ENCODE peak calls at places on chromosome 2, in eight cellular contexts. B, L, X, C, G, E, N and F are unnamed samples.

GRCh38 chr2:157995117-157995516 is 106.6 kb upstream of the UPP2 start:
- DNase-seq in B (no peak), L (no peak), X (no peak), C (no peak), G (no peak), E (no peak), N (no peak), F (no peak)

GRCh38 chr2:62221141-62221540 is 25.2 kb downstream of the B3GNT2 start:
- DNase-seq in B (no peak), L (no peak), X (no peak), C (no peak), G (no peak), E (no peak), N (no peak), F (no peak)

GRCh38 chr2:182917924-182918323 is 51.5 kb upstream of the FRZB start:
- DNase-seq in B (no peak), L (no peak), X (no peak), C (no peak), G (no peak), E (no peak), N (no peak), F (no peak)

GRCh38 chr2:175518206-175518605 is 336.7 kb upstream of the ATP5MC3 start:
- DNase-seq in B (no peak), L (no peak), X (no peak), C (no peak), G (no peak), E (no peak), N (no peak), F (no peak)

GRCh38 chr2:289362-290089 is 1.6 kb upstream of the ALKAL2 start:
- DNase-seq in B (no peak), L (peak), X (no peak), C (no peak), G (peak), E (no peak), N (peak), F (no peak)

GRCh38 chr2:46967990-46968647 is 52.5 kb upstream of the MCFD2 start:
- DNase-seq in B (no peak), L (peak), X (no peak), C (peak), G (peak), E (peak), N (no peak), F (peak)

GRCh38 chr2:205403244-205403845 is 279.0 kb upstream of the NRP2 start:
- DNase-seq in B (no peak), L (no peak), X (no peak), C (no peak), G (no peak), E (no peak), N (no peak), F (no peak)

GRCh38 chr2:5592906-5593305 is 99.3 kb upstream of the SOX11 start:
- DNase-seq in B (no peak), L (no peak), X (no peak), C (no peak), G (no peak), E (no peak), N (no peak), F (no peak)

GRCh38 chr2:98334439-98335078 is 11.7 kb upstream of the CNGA3 start:
- DNase-seq in B (no peak), L (peak), X (no peak), C (no peak), G (peak), E (no peak), N (peak), F (no peak)

GRCh38 chr2:98768765-98769476 is 38.0 kb upstream of the MGAT4A start:
- DNase-seq in B (no peak), L (peak), X (no peak), C (no peak), G (no peak), E (no peak), N (no peak), F (no peak)

GRCh38 chr2:203534486-203535077 is 519 bp downstream of the RAPH1 start:
- DNase-seq in B (peak), L (peak), X (peak), C (no peak), G (peak), E (peak), N (no peak), F (peak)

GRCh38 chr2:218329027-218329825 is 27.4 kb upstream of the CATIP start:
- DNase-seq in B (no peak), L (no peak), X (peak), C (no peak), G (no peak), E (no peak), N (no peak), F (no peak)

GRCh38 chr2:189782221-189782671 is 1.9 kb downstream of the ORMDL1 start:
- DNase-seq in B (no peak), L (peak), X (peak), C (no peak), G (peak), E (no peak), N (no peak), F (no peak)

GRCh38 chr2:212777020-212777491 is 238.5 kb upstream of the ERBB4 start:
- DNase-seq in B (no peak), L (peak), X (peak), C (no peak), G (peak), E (no peak), N (no peak), F (no peak)

GRCh38 chr2:3200420-3200939 is 177.1 kb downstream of the EIPR1 start:
- DNase-seq in B (no peak), L (no peak), X (no peak), C (no peak), G (no peak), E (no peak), N (no peak), F (no peak)

GRCh38 chr2:68453761-68454360 is 13.2 kb downstream of the FBXO48 start:
- DNase-seq in B (no peak), L (no peak), X (no peak), C (no peak), G (no peak), E (no peak), N (no peak), F (no peak)

GRCh38 chr2:86297382-86298147 is 39.9 kb downstream of the REEP1 start:
- DNase-seq in B (no peak), L (no peak), X (peak), C (no peak), G (peak), E (no peak), N (peak), F (peak)

GRCh38 chr2:11498543-11499034 is 32.6 kb upstream of the E2F6 start:
- DNase-seq in B (no peak), L (peak), X (peak), C (peak), G (no peak), E (peak), N (no peak), F (peak)

GRCh38 chr2:204665244-204665643 is 120.0 kb downstream of the PARD3B start:
- DNase-seq in B (no peak), L (peak), X (no peak), C (no peak), G (peak), E (no peak), N (no peak), F (no peak)

GRCh38 chr2:9767656-9768281 is 75.5 kb upstream of the TAF1B start:
- DNase-seq in B (no peak), L (no peak), X (no peak), C (no peak), G (no peak), E (no peak), N (no peak), F (no peak)

GRCh38 chr2:75064691-75065396 is 106.4 kb downstream of the POLE4 start:
- DNase-seq in B (peak), L (peak), X (peak), C (peak), G (peak), E (no peak), N (peak), F (no peak)

GRCh38 chr2:159875083-159875482 is 77.1 kb upstream of the CD302 start:
- DNase-seq in B (no peak), L (no peak), X (no peak), C (no peak), G (no peak), E (no peak), N (no peak), F (no peak)

GRCh38 chr2:189129971-189130370 is 49.6 kb downstream of the COL5A2 start:
- DNase-seq in B (no peak), L (peak), X (no peak), C (no peak), G (peak), E (no peak), N (no peak), F (no peak)

GRCh38 chr2:165924950-165925349 is 28.6 kb downstream of the TTC21B start:
- DNase-seq in B (no peak), L (no peak), X (no peak), C (no peak), G (no peak), E (no peak), N (no peak), F (no peak)

GRCh38 chr2:193580176-193580950 is 1385.6 kb upstream of the TMEFF2 start:
- DNase-seq in B (no peak), L (peak), X (no peak), C (no peak), G (no peak), E (no peak), N (no peak), F (peak)

GRCh38 chr2:7788736-7789135 is 871.5 kb downstream of the RNF144A start:
- DNase-seq in B (no peak), L (no peak), X (no peak), C (no peak), G (no peak), E (no peak), N (no peak), F (peak)

GRCh38 chr2:217691516-217691915 is 311.3 kb downstream of the TNS1 start:
- DNase-seq in B (no peak), L (no peak), X (no peak), C (no peak), G (no peak), E (no peak), N (no peak), F (no peak)

GRCh38 chr2:56540901-56541300 is 357.1 kb downstream of the CCDC85A start:
- DNase-seq in B (no peak), L (no peak), X (no peak), C (no peak), G (no peak), E (no peak), N (no peak), F (no peak)
- TF ChIP-seq CTCF in B (no peak), L (no peak), X (no peak), C (no peak), G (no peak), E (no peak), N (no peak), F (no peak)

GRCh38 chr2:120576509-120577474 is 158.9 kb upstream of the GLI2 start:
- DNase-seq in B (no peak), L (no peak), X (no peak), C (peak), G (peak), E (no peak), N (no peak), F (peak)
- TF ChIP-seq CTCF in B (no peak), L (no peak), X (no peak), C (no peak), G (no peak), E (no peak), N (no peak), F (no peak)

GRCh38 chr2:65794994-65795393 is 362.6 kb upstream of the SPRED2 start:
- DNase-seq in B (no peak), L (no peak), X (no peak), C (no peak), G (no peak), E (no peak), N (no peak), F (no peak)

GRCh38 chr2:65788556-65788955 is 356.2 kb upstream of the SPRED2 start:
- DNase-seq in B (no peak), L (no peak), X (no peak), C (no peak), G (no peak), E (no peak), N (no peak), F (no peak)

GRCh38 chr2:65789923-65790675 is 357.7 kb upstream of the SPRED2 start:
- DNase-seq in B (no peak), L (no peak), X (no peak), C (no peak), G (no peak), E (no peak), N (no peak), F (no peak)

GRCh38 chr2:65786765-65787164 is 354.4 kb upstream of the SPRED2 start:
- DNase-seq in B (no peak), L (no peak), X (no peak), C (no peak), G (no peak), E (no peak), N (no peak), F (no peak)

GRCh38 chr2:65790676-65790935 is 358.2 kb upstream of the SPRED2 start:
- DNase-seq in B (no peak), L (no peak), X (no peak), C (no peak), G (no peak), E (no peak), N (peak), F (no peak)
- TF ChIP-seq CTCF in B (no peak), L (no peak), X (no peak), C (no peak), G (no peak), E (no peak), N (peak), F (no peak)

GRCh38 chr2:178799305-178799704 is 7.9 kb downstream of the TTN start:
- DNase-seq in B (no peak), L (no peak), X (no peak), C (no peak), G (no peak), E (no peak), N (no peak), F (no peak)

GRCh38 chr2:178800510-178800909 is 6.7 kb downstream of the TTN start:
- DNase-seq in B (no peak), L (no peak), X (no peak), C (no peak), G (no peak), E (no peak), N (no peak), F (no peak)

DNA sequence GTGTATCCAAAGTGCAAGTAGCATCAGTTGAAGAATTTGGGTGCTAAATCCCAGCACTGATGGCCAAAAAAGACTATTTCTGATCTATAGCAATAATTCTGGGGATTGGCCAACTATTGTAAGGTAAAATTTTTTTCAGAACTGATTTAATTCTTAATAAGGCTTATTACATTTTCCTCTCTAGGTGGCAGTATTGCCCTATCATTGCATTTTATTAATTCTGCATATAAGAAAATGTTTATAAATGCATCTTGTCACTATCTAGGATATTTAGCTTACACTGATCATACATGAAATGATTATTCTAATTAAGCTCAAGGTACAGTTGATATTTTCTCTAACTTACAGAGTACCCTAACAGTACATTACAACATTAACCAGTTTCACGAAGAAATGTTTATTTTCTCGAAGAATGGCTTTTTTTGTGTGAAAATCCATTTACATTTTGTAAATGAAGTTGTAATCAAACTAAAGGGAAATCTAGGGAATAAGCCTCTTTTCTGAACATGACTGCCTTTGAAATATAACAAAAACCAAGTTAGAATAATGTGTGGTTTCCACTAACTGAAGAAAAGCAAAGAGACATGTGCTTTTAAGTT is 11.0 kb downstream of the TTN start:
- DNase-seq in B (no peak), L (peak), X (peak), C (no peak), G (peak), E (no peak), N (no peak), F (no peak)
- TF ChIP-seq CTCF in B (peak), L (peak), X (peak), C (peak), G (no peak), E (no peak), N (peak), F (no peak)

GRCh38 chr2:71283131-71283530 is 48.5 kb upstream of the ZNF638 start:
- DNase-seq in B (no peak), L (no peak), X (no peak), C (no peak), G (no peak), E (no peak), N (no peak), F (no peak)

GRCh38 chr2:71281950-71282349 is 49.6 kb upstream of the ZNF638 start:
- DNase-seq in B (no peak), L (no peak), X (no peak), C (no peak), G (peak), E (no peak), N (no peak), F (no peak)

GRCh38 chr2:71285706-71286105 is 45.9 kb upstream of the ZNF638 start:
- DNase-seq in B (no peak), L (no peak), X (no peak), C (no peak), G (no peak), E (no peak), N (no peak), F (no peak)

GRCh38 chr2:71277536-71278103 is 50.7 kb upstream of the PAIP2B start:
- DNase-seq in B (peak), L (peak), X (peak), C (peak), G (peak), E (no peak), N (peak), F (no peak)

GRCh38 chr2:71282493-71282892 is 49.1 kb upstream of the ZNF638 start:
- DNase-seq in B (no peak), L (peak), X (peak), C (no peak), G (peak), E (no peak), N (no peak), F (no peak)
- TF ChIP-seq CTCF in B (no peak), L (no peak), X (peak), C (no peak), G (peak), E (no peak), N (peak), F (no peak)

GRCh38 chr2:122203523-122203922 is 448.1 kb downstream of the TSN start:
- DNase-seq in B (no peak), L (peak), X (no peak), C (no peak), G (peak), E (no peak), N (no peak), F (no peak)
- TF ChIP-seq CTCF in B (no peak), L (no peak), X (no peak), C (no peak), G (peak), E (no peak), N (no peak), F (no peak)

GRCh38 chr2:1864301-1864980 is 120.1 kb upstream of the PXDN start:
- DNase-seq in B (no peak), L (no peak), X (no peak), C (no peak), G (no peak), E (no peak), N (no peak), F (no peak)
- TF ChIP-seq CTCF in B (no peak), L (no peak), X (no peak), C (no peak), G (no peak), E (no peak), N (no peak), F (no peak)

DNA sequence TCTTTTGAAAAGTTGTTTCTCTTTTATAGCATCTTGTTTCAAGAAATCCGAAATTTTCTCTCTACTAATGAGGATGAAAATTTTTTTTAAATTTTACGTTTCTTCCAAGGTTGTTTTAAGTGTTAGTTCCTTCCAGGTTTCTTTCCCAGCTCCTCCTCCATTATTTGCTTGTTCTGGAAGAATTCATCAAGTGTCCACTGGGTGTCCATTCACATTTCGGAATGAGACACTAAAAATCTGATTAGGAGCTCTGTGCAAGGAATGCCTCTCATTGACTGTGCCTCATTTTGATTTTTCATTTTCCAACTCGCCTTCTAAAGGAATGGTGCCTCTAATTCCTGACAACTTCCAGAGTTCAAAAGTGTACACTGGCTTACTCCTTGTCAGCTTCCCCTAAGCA is 6.1 kb downstream of the SP100 start:
- DNase-seq in B (no peak), L (no peak), X (no peak), C (no peak), G (no peak), E (no peak), N (no peak), F (no peak)
- TF ChIP-seq CTCF in B (peak), L (peak), X (no peak), C (no peak), G (no peak), E (no peak), N (no peak), F (no peak)

GRCh38 chr2:210816769-210817168 is 260.4 kb downstream of the CPS1 start:
- DNase-seq in B (no peak), L (no peak), X (no peak), C (no peak), G (no peak), E (no peak), N (no peak), F (no peak)
- TF ChIP-seq CTCF in B (no peak), L (no peak), X (no peak), C (no peak), G (no peak), E (no peak), N (no peak), F (no peak)

GRCh38 chr2:20449501-20450200 is 2.8 kb downstream of the RHOB start:
- DNase-seq in B (no peak), L (no peak), X (no peak), C (no peak), G (no peak), E (no peak), N (no peak), F (no peak)
- TF ChIP-seq CTCF in B (no peak), L (no peak), X (no peak), C (no peak), G (no peak), E (no peak), N (no peak), F (no peak)